ENCODE peak calls at places on chromosomes 2 and 18, in four cellular contexts. N is uterus, Y is ovary, P is heart left ventricle. C is an unnamed sample. For H3K4me1, the result is how much of the 10 kb centered on the place peaks cover.

GRCh38 chr2:69779258-69779989 is 37.5 kb downstream of the ANXA4 start:
- DNase-seq in N (no peak), Y (no peak), P (no peak), C (no peak)

GRCh38 chr2:196592331-196592911 is 47.1 kb upstream of the CCDC150 start:
- DNase-seq in N (no peak), Y (peak), P (peak), C (no peak)

GRCh38 chr2:109382236-109382930 is 231.4 kb downstream of the SEPTIN10 start:
- DNase-seq in N (peak), Y (peak), P (peak), C (no peak)

GRCh38 chr2:176106636-176107539 is at the start of gene HOXD11:
- DNase-seq in N (peak), Y (peak), P (peak), C (no peak)

GRCh38 chr2:201532686-201533304 is 81.3 kb downstream of the STRADB start:
- DNase-seq in N (no peak), Y (no peak), P (no peak), C (no peak)

GRCh38 chr2:166239548-166239947 is 111.7 kb upstream of the SCN1A start:
- DNase-seq in N (no peak), Y (no peak), P (no peak), C (no peak)

GRCh38 chr2:28750316-28751101 is 1.1 kb upstream of the PPP1CB start:
- DNase-seq in N (peak), Y (no peak), P (no peak), C (no peak)

GRCh38 chr18:38961880-38962279 is 1396.3 kb upstream of the CELF4 start:
- DNase-seq in N (no peak), Y (no peak), P (no peak), C (no peak)

GRCh38 chr2:76821731-76822130 is 700.4 kb downstream of the LRRTM4 start:
- DNase-seq in N (no peak), Y (no peak), P (no peak), C (no peak)

GRCh38 chr2:236646441-236646840 is 76.8 kb downstream of the ACKR3 start:
- DNase-seq in N (peak), Y (no peak), P (peak), C (no peak)

GRCh38 chr2:226620176-226620575 is 179.4 kb downstream of the IRS1 start:
- DNase-seq in N (no peak), Y (no peak), P (no peak), C (no peak)

GRCh38 chr18:75679347-75679746 is 251.8 kb upstream of the SMIM21 start:
- DNase-seq in N (no peak), Y (peak), P (peak), C (peak)

GRCh38 chr2:196183528-196184231 is 12.3 kb upstream of the STK17B start:
- DNase-seq in N (no peak), Y (no peak), P (no peak), C (no peak)

GRCh38 chr2:212451786-212452200 is 86.8 kb downstream of the ERBB4 start:
- DNase-seq in N (no peak), Y (no peak), P (no peak), C (no peak)

GRCh38 chr2:110804915-110805314 is 72.5 kb downstream of the ACOXL start:
- DNase-seq in N (no peak), Y (no peak), P (no peak), C (no peak)

GRCh38 chr2:29010946-29011649 is 30.0 kb downstream of the TOGARAM2 start:
- DNase-seq in N (no peak), Y (peak), P (peak), C (no peak)

GRCh38 chr2:196307775-196308174 is 136.4 kb upstream of the STK17B start:
- DNase-seq in N (no peak), Y (no peak), P (no peak), C (no peak)

GRCh38 chr2:236548179-236548918 is 21.3 kb upstream of the ACKR3 start:
- DNase-seq in N (no peak), Y (no peak), P (no peak), C (no peak)

GRCh38 chr2:46803911-46804670 is 111.5 kb downstream of the MCFD2 start:
- DNase-seq in N (no peak), Y (no peak), P (no peak), C (no peak)

GRCh38 chr2:24501813-24502212 is 10.8 kb downstream of the NCOA1 start:
- DNase-seq in N (no peak), Y (no peak), P (no peak), C (no peak)

GRCh38 chr2:30232027-30232800 is 880 bp downstream of the LBH start:
- DNase-seq in N (peak), Y (peak), P (peak), C (no peak)

GRCh38 chr2:205527801-205528200 is 154.5 kb upstream of the NRP2 start:
- DNase-seq in N (no peak), Y (no peak), P (no peak), C (no peak)

GRCh38 chr2:152443771-152444170 is 108.8 kb downstream of the FMNL2 start:
- DNase-seq in N (no peak), Y (no peak), P (no peak), C (no peak)

GRCh38 chr2:37189452-37190153 is 1.1 kb upstream of the SULT6B1 start:
- DNase-seq in N (no peak), Y (peak), P (no peak), C (no peak)
- H3K4me3 ChIP-seq in N (no peak), Y (no peak), P (no peak), C (no peak)

GRCh38 chr2:74863802-74864248 is 29.9 kb downstream of the HK2 start:
- DNase-seq in N (no peak), Y (peak), P (no peak), C (no peak)
- TF ChIP-seq POLR2A in N (no peak), Y (no peak), P (no peak), C (no peak)

DNA sequence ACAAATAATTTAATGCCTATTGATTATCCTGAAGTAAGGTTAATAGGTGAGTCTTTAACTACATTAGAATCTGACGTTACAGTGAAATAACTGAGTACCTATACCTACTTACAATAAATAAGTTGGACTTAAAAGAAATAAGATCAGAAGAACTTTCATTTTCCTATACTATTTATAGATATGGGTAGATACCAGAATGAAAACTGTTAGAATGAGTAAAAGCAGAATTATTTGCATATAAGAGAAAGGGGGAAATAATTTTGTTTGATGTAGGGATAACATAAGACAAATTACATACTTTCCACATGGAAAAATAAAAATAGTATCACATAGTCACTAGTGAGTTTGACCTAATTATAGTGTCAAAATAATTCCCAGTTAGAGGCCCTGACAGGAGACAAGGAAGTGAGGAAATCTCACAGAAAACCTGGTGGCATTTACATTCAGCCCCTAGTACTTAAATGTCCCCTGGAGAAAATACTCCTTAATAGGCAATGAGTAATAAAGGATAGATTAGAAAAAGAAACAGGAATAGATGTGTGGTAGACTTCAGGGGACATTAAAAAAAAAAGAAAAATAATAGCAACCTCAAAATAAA is 28.6 kb downstream of the KCMF1 start:
- DNase-seq in N (no peak), Y (no peak), P (no peak), C (no peak)
- H3K4me1 ChIP-seq in N (under half), Y (under half), P (under half), C (under half)

GRCh38 chr2:127664065-127664894 is 11.1 kb downstream of the LIMS2 start:
- DNase-seq in N (peak), Y (no peak), P (peak), C (no peak)
- H3K4me3 ChIP-seq in N (peak), Y (peak), P (peak), C (peak)

DNA sequence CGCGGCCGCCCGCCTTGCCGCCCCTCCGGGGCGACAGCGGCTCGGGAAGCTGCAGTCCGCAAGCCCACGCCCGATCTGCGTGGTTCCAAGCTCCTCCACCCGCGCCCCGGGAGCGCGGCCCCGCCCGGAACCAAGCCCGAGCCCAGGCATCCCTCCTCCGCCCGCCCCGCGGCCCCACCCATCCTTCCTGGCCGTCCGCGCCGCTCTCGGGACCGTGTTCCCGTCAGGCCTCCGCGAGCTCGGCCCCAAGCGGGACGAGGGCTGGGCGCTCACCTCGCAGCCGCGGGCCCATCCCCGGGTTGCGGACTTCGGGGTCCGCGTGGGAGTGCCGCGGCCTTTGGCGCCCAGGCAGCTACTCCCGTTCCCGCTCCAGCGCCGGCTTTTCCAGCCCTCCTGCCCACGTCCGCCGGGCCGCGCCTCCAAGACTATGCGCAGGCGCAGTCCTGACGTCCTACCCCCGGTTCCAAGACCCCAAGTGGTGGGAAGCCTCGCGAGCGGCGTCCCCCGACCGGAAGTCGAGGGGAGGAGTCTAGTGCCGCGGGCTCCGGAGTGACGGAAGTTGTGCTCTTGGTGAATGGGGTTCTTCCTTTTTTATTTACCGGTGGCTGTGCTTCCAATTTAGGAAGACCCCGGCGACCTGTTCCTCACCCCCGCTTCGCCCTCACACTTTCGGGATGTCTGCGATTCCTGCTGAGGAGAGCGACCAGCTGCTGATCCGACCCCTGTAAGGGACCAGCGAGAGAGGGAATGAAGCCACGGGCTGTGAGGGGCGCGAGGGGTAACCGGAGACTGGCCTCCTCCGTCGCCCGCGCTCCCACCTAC is at the start of the genes CPSF3 and ITGB1BP1:
- DNase-seq in N (peak), Y (peak), P (peak), C (peak)
- TF ChIP-seq POLR2A in N (peak), Y (peak), P (peak), C (peak)

GRCh38 chr2:239806276-239806675 is 218.9 kb downstream of the NDUFA10 start:
- DNase-seq in N (peak), Y (peak), P (no peak), C (no peak)
- H3K4me1 ChIP-seq in N (under half), Y (under half), P (under half), C (under half)